ENCODE peak calls at places on chromosomes 7 and 10, in ten cellular contexts. X is tibial nerve, A is body of pancreas, W is ovary, M is adrenal gland, K is Peyer's patch, B is K562, L is endothelial cell of umbilical vein, S is heart left ventricle, O is IMR-90. I is an unnamed sample.

GRCh38 chr7:100015232-100016208 is at the start of gene ZKSCAN1:
- DNase-seq in M (peak), X (peak), S (peak), B (peak), W (peak), A (peak), O (peak), K (peak), L (peak), I (peak)

GRCh38 chr7:155228894-155229293 is 68.8 kb upstream of the INSIG1 start:
- DNase-seq in K (no peak), S (no peak), X (no peak), M (no peak), A (no peak), O (no peak), W (no peak), L (no peak), B (no peak), I (no peak)

GRCh38 chr7:85730016-85730415 is 543.2 kb upstream of the SEMA3D start:
- DNase-seq in O (no peak), L (no peak), W (no peak), B (no peak), S (no peak), X (no peak), K (no peak), M (no peak), A (no peak), I (peak)

GRCh38 chr7:20304366-20304765 is 26.3 kb upstream of the ITGB8 start:
- DNase-seq in O (no peak), M (no peak), A (no peak), K (no peak), L (no peak), S (no peak), W (no peak), X (no peak), B (no peak), I (no peak)

GRCh38 chr7:94056796-94057207 is 52.6 kb upstream of the BET1 start:
- DNase-seq in S (no peak), B (no peak), L (no peak), A (no peak), M (no peak), W (no peak), O (peak), K (no peak), X (no peak), I (no peak)

GRCh38 chr10:34194259-34194658 is 620.8 kb downstream of the PARD3 start:
- DNase-seq in S (no peak), A (no peak), O (peak), B (no peak), K (no peak), X (no peak), W (no peak), M (no peak), L (no peak), I (peak)

GRCh38 chr7:95690367-95690947 is 81.9 kb upstream of the DYNC1I1 start:
- DNase-seq in K (no peak), A (no peak), O (peak), M (no peak), L (peak), W (no peak), B (peak), X (no peak), S (peak), I (no peak)

GRCh38 chr7:497346-497745 is 22.3 kb downstream of the PDGFA start:
- DNase-seq in L (no peak), K (no peak), M (no peak), S (no peak), O (no peak), W (no peak), X (no peak), B (no peak), A (no peak), I (no peak)

GRCh38 chr7:92633211-92633906 is 43.2 kb upstream of the FAM133B start:
- DNase-seq in X (no peak), W (no peak), A (no peak), O (peak), K (no peak), S (peak), B (peak), L (peak), M (peak), I (no peak)

GRCh38 chr7:85261341-85261740 is 74.5 kb upstream of the SEMA3D start:
- DNase-seq in O (peak), X (no peak), W (no peak), S (no peak), M (no peak), K (no peak), A (no peak), B (no peak), L (no peak), I (no peak)

GRCh38 chr7:155785536-155785935 is 26.7 kb downstream of the SHH start:
- DNase-seq in W (no peak), X (no peak), O (peak), A (no peak), S (no peak), M (peak), K (no peak), B (no peak), L (peak), I (no peak)

GRCh38 chr7:5850944-5851343 is 29.7 kb upstream of the OCM start:
- DNase-seq in L (no peak), O (no peak), A (no peak), K (no peak), B (no peak), S (no peak), M (no peak), W (no peak), X (no peak), I (no peak)

GRCh38 chr7:27098493-27099223 is 2.9 kb upstream of the HOXA1 start:
- DNase-seq in X (no peak), W (no peak), L (peak), O (peak), M (peak), B (no peak), A (no peak), K (no peak), S (no peak), I (no peak)

GRCh38 chr7:115260381-115260780 is 338.5 kb downstream of the MDFIC start:
- DNase-seq in L (no peak), A (no peak), B (no peak), O (peak), X (no peak), M (no peak), K (no peak), S (no peak), W (no peak), I (no peak)

GRCh38 chr7:149725916-149726315 is 47.5 kb downstream of the ZNF467 start:
- DNase-seq in W (no peak), B (no peak), K (no peak), O (no peak), A (no peak), M (no peak), S (no peak), L (no peak), X (no peak), I (no peak)

DNA sequence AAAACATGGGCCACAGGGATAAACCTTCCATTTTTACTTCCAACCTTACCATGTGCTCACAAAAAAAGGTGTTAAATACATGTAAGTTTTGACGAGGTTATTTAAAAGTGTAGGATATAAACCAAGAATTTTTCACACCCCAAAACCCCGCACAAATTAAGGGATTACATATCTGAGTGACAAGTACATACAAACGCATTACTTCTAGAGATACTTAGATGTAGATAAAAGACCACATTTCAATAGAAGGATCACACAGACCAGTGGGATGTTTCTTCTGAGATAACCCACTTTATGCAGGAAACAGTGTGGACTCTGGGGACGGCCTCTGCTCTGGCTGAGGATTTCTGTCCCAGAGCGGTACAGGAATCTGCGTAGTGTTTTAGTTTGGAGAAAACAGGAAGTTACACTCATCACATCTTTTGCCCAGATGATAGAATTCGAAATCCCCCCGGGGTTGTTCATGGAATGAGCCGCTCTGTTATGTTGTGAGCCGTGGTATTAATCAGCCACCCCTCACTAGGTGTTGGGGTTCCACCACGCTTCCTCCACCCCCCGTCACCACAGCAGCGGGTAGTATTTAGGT is 1.4 kb upstream of the CUL1 start:
- DNase-seq in B (peak), L (peak), W (peak), S (peak), A (no peak), O (peak), K (peak), X (no peak), M (peak), I (peak)
- TF ChIP-seq POLR2A in B (no peak), L (no peak), W (peak), S (no peak), A (no peak), O (no peak), K (no peak), X (no peak), M (no peak), I (no peak)

DNA sequence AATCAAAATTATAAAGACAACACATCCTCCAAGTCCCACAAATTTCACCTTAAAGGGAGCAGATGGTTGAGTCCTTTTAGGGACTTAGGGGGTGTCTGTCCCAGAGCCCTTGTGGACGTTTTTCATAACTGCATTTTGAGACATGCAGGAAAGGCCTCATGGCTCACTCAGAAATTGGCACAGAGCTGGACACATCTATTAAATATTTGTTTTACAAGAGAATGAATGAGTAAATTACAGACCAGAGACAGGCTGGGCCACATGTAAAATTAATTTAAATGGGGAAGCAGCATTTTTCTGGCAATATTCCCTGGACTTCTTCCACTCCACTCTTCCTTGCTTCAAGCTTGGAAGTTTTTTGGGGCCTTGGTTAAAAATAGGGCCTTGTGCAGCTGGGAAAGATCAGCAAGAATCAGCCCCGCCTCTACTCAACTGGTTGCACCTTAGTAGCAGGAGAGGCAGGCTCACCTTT is 20.0 kb downstream of the LAMB1 start:
- DNase-seq in W (no peak), X (no peak), S (peak), A (no peak), K (no peak), L (no peak), B (no peak), O (peak), M (no peak), I (no peak)
- TF ChIP-seq CTCF in W (no peak), X (no peak), S (peak), A (no peak), K (no peak), L (peak), B (peak), O (no peak), M (no peak), I (no peak)

GRCh38 chr10:73357821-73358220 is 843 bp downstream of the CFAP70 start:
- DNase-seq in K (no peak), L (no peak), S (no peak), O (no peak), M (no peak), B (no peak), W (no peak), A (no peak), X (no peak), I (no peak)
- H3K27ac ChIP-seq in K (no peak), L (no peak), S (peak), O (no peak), M (no peak), B (no peak), W (no peak), A (no peak), X (peak), I (no peak)

GRCh38 chr7:2072042-2072441 is 160.7 kb downstream of the MAD1L1 start:
- DNase-seq in O (no peak), W (no peak), A (no peak), X (no peak), M (no peak), K (peak), B (no peak), L (no peak), S (no peak), I (no peak)
- TF ChIP-seq POLR2A in O (no peak), W (no peak), A (no peak), X (no peak), M (no peak), K (no peak), B (no peak), L (no peak), S (no peak), I (no peak)